ENCODE peak calls at places on chromosomes 13 and 19, in five cellular contexts. One of them, this sample, is unnamed.

GRCh38 chr19:34298891-34299510 is 44.6 kb downstream of the GARRE1 start:
- DNase-seq in endothelial cell of umbilical vein: no peak
- DNase-seq in esophagus squamous epithelium: no peak
- DNase-seq in naive thymus-derived CD4-positive, alpha-beta T cell: no peak
- DNase-seq in thyroid gland: peak; percentile 18
- DNase-seq in this sample: no peak

GRCh38 chr13:98838776-98839175 is 86.3 kb upstream of the SLC15A1 start:
- DNase-seq in naive thymus-derived CD4-positive, alpha-beta T cell: no peak
- DNase-seq in thyroid gland: no peak
- DNase-seq in endothelial cell of umbilical vein: no peak
- DNase-seq in esophagus squamous epithelium: no peak
- DNase-seq in this sample: no peak

GRCh38 chr13:102131246-102131645 is 270.6 kb downstream of the FGF14 start:
- DNase-seq in endothelial cell of umbilical vein: no peak
- DNase-seq in thyroid gland: no peak
- DNase-seq in naive thymus-derived CD4-positive, alpha-beta T cell: no peak
- DNase-seq in esophagus squamous epithelium: no peak
- DNase-seq in this sample: no peak

GRCh38 chr13:19596960-19597361 is 35.6 kb upstream of the TPTE2 start:
- DNase-seq in endothelial cell of umbilical vein: no peak
- DNase-seq in thyroid gland: no peak
- DNase-seq in naive thymus-derived CD4-positive, alpha-beta T cell: no peak
- DNase-seq in esophagus squamous epithelium: no peak
- DNase-seq in this sample: no peak

GRCh38 chr19:45767410-45767880 is 1.6 kb downstream of the SIX5 start:
- DNase-seq in endothelial cell of umbilical vein: peak; percentile 70
- DNase-seq in naive thymus-derived CD4-positive, alpha-beta T cell: no peak
- DNase-seq in thyroid gland: peak; percentile 78
- DNase-seq in esophagus squamous epithelium: no peak
- DNase-seq in this sample: no peak

GRCh38 chr19:13262450-13262849 is 112.2 kb downstream of the IER2 start:
- DNase-seq in thyroid gland: no peak
- DNase-seq in endothelial cell of umbilical vein: peak; percentile 70
- DNase-seq in esophagus squamous epithelium: no peak
- DNase-seq in naive thymus-derived CD4-positive, alpha-beta T cell: peak; percentile 59
- DNase-seq in this sample: no peak

GRCh38 chr19:45569619-45570421 is 14.8 kb downstream of the OPA3 start:
- DNase-seq in endothelial cell of umbilical vein: peak; percentile 41
- DNase-seq in naive thymus-derived CD4-positive, alpha-beta T cell: peak; percentile 33
- DNase-seq in esophagus squamous epithelium: no peak
- DNase-seq in thyroid gland: peak; percentile 31
- DNase-seq in this sample: peak; percentile 59

GRCh38 chr19:14149509-14149994 is 13.2 kb upstream of the ASF1B start:
- DNase-seq in esophagus squamous epithelium: no peak
- DNase-seq in endothelial cell of umbilical vein: peak; percentile 84
- DNase-seq in naive thymus-derived CD4-positive, alpha-beta T cell: peak; percentile 73
- DNase-seq in thyroid gland: peak; percentile 41
- DNase-seq in this sample: peak; percentile 61

GRCh38 chr19:5719274-5719960 is 529 bp downstream of the LONP1 start:
- DNase-seq in thyroid gland: peak; percentile 28
- DNase-seq in endothelial cell of umbilical vein: peak; percentile 40
- DNase-seq in esophagus squamous epithelium: no peak
- DNase-seq in naive thymus-derived CD4-positive, alpha-beta T cell: no peak
- DNase-seq in this sample: no peak

GRCh38 chr19:46753420-46754155 is 7.3 kb upstream of the STRN4 start:
- DNase-seq in naive thymus-derived CD4-positive, alpha-beta T cell: peak; percentile 64
- DNase-seq in endothelial cell of umbilical vein: peak; percentile 41
- DNase-seq in thyroid gland: peak; percentile 74
- DNase-seq in esophagus squamous epithelium: no peak
- DNase-seq in this sample: peak; percentile 76

GRCh38 chr13:114124921-114125320 is 7.5 kb downstream of the RASA3 start:
- DNase-seq in esophagus squamous epithelium: no peak
- DNase-seq in naive thymus-derived CD4-positive, alpha-beta T cell: peak; percentile 79
- DNase-seq in endothelial cell of umbilical vein: no peak
- DNase-seq in thyroid gland: no peak
- DNase-seq in this sample: peak; percentile 41

GRCh38 chr19:45156751-45157150 is 4.0 kb downstream of the NKPD1 start:
- DNase-seq in naive thymus-derived CD4-positive, alpha-beta T cell: no peak
- DNase-seq in thyroid gland: no peak
- DNase-seq in esophagus squamous epithelium: no peak
- DNase-seq in endothelial cell of umbilical vein: no peak
- DNase-seq in this sample: no peak

GRCh38 chr19:3837332-3837731 is 31.5 kb downstream of the ZFR2 start:
- DNase-seq in naive thymus-derived CD4-positive, alpha-beta T cell: no peak
- DNase-seq in esophagus squamous epithelium: no peak
- DNase-seq in thyroid gland: no peak
- DNase-seq in endothelial cell of umbilical vein: no peak
- DNase-seq in this sample: no peak

GRCh38 chr13:44575741-44576395 is at the start of gene TSC22D1:
- DNase-seq in esophagus squamous epithelium: no peak
- DNase-seq in thyroid gland: peak; percentile 40
- DNase-seq in naive thymus-derived CD4-positive, alpha-beta T cell: peak; percentile 67
- DNase-seq in endothelial cell of umbilical vein: peak; percentile 62
- DNase-seq in this sample: peak; percentile 68

GRCh38 chr13:106916329-106916728 is 348.4 kb upstream of the ARGLU1 start:
- DNase-seq in naive thymus-derived CD4-positive, alpha-beta T cell: no peak
- DNase-seq in esophagus squamous epithelium: no peak
- DNase-seq in endothelial cell of umbilical vein: no peak
- DNase-seq in thyroid gland: no peak
- DNase-seq in this sample: no peak

GRCh38 chr19:33405491-33406461 is 32.3 kb downstream of the CEBPG start:
- DNase-seq in naive thymus-derived CD4-positive, alpha-beta T cell: no peak
- DNase-seq in thyroid gland: peak; percentile 1
- DNase-seq in esophagus squamous epithelium: no peak
- DNase-seq in endothelial cell of umbilical vein: no peak
- DNase-seq in this sample: no peak

GRCh38 chr19:15671237-15671636 is 1.6 kb upstream of the CYP4F12 start:
- DNase-seq in endothelial cell of umbilical vein: no peak
- DNase-seq in naive thymus-derived CD4-positive, alpha-beta T cell: no peak
- DNase-seq in thyroid gland: no peak
- DNase-seq in esophagus squamous epithelium: no peak
- DNase-seq in this sample: no peak

GRCh38 chr19:40717325-40717879 is 490 bp downstream of the ITPKC start:
- DNase-seq in endothelial cell of umbilical vein: no peak
- DNase-seq in esophagus squamous epithelium: no peak
- DNase-seq in thyroid gland: no peak
- DNase-seq in naive thymus-derived CD4-positive, alpha-beta T cell: peak; percentile 7
- DNase-seq in this sample: no peak

GRCh38 chr19:48108997-48109782 is 1.4 kb downstream of the PLA2G4C start:
- DNase-seq in endothelial cell of umbilical vein: no peak
- DNase-seq in naive thymus-derived CD4-positive, alpha-beta T cell: no peak
- DNase-seq in thyroid gland: no peak
- DNase-seq in esophagus squamous epithelium: no peak
- DNase-seq in this sample: no peak

GRCh38 chr13:40969169-40969901 is 49.8 kb downstream of the ELF1 start:
- DNase-seq in naive thymus-derived CD4-positive, alpha-beta T cell: no peak
- DNase-seq in endothelial cell of umbilical vein: no peak
- DNase-seq in thyroid gland: no peak
- DNase-seq in esophagus squamous epithelium: no peak
- DNase-seq in this sample: no peak

GRCh38 chr13:113771709-113772331 is 12.8 kb downstream of the TMEM255B start:
- DNase-seq in naive thymus-derived CD4-positive, alpha-beta T cell: no peak
- DNase-seq in endothelial cell of umbilical vein: peak; percentile 92
- DNase-seq in thyroid gland: no peak
- DNase-seq in esophagus squamous epithelium: no peak
- DNase-seq in this sample: no peak

GRCh38 chr13:101941095-101941777 is 460.6 kb downstream of the FGF14 start:
- DNase-seq in thyroid gland: no peak
- DNase-seq in esophagus squamous epithelium: no peak
- DNase-seq in naive thymus-derived CD4-positive, alpha-beta T cell: no peak
- DNase-seq in endothelial cell of umbilical vein: no peak
- DNase-seq in this sample: no peak

GRCh38 chr13:49958321-49958720 is 22.2 kb upstream of the SPRYD7 start:
- DNase-seq in endothelial cell of umbilical vein: no peak
- DNase-seq in naive thymus-derived CD4-positive, alpha-beta T cell: no peak
- DNase-seq in thyroid gland: no peak
- DNase-seq in esophagus squamous epithelium: no peak
- DNase-seq in this sample: no peak

GRCh38 chr13:59266478-59267063 is 897.2 kb downstream of the DIAPH3 start:
- DNase-seq in endothelial cell of umbilical vein: peak; percentile 84
- DNase-seq in thyroid gland: no peak
- DNase-seq in esophagus squamous epithelium: no peak
- DNase-seq in naive thymus-derived CD4-positive, alpha-beta T cell: no peak
- DNase-seq in this sample: no peak

GRCh38 chr19:10402441-10403038 is 802 bp downstream of the CDC37 start:
- DNase-seq in esophagus squamous epithelium: no peak
- DNase-seq in thyroid gland: peak; percentile 23
- DNase-seq in endothelial cell of umbilical vein: peak; percentile 65
- DNase-seq in naive thymus-derived CD4-positive, alpha-beta T cell: no peak
- DNase-seq in this sample: no peak
- H3K4me1 ChIP-seq in esophagus squamous epithelium: peaks cover 27% of the 10 kb centered on the region
- H3K4me1 ChIP-seq in thyroid gland: peaks cover 25% of the 10 kb centered on the region
- H3K4me1 ChIP-seq in endothelial cell of umbilical vein: peaks cover 15% of the 10 kb centered on the region
- H3K4me1 ChIP-seq in naive thymus-derived CD4-positive, alpha-beta T cell: peaks cover 47% of the 10 kb centered on the region
- H3K4me1 ChIP-seq in this sample: peaks cover 60% of the 10 kb centered on the region

GRCh38 chr19:6744381-6745288 is 5.2 kb downstream of the TRIP10 start:
- DNase-seq in thyroid gland: peak; percentile 96
- DNase-seq in esophagus squamous epithelium: no peak
- DNase-seq in endothelial cell of umbilical vein: peak; percentile 78
- DNase-seq in naive thymus-derived CD4-positive, alpha-beta T cell: no peak
- DNase-seq in this sample: no peak
- H3K4me1 ChIP-seq in thyroid gland: peaks cover 34% of the 10 kb centered on the region
- H3K4me1 ChIP-seq in esophagus squamous epithelium: peaks cover 26% of the 10 kb centered on the region
- H3K4me1 ChIP-seq in endothelial cell of umbilical vein: peaks cover 26% of the 10 kb centered on the region
- H3K4me1 ChIP-seq in naive thymus-derived CD4-positive, alpha-beta T cell: peaks cover 9% of the 10 kb centered on the region
- H3K4me1 ChIP-seq in this sample: peaks cover 19% of the 10 kb centered on the region

GRCh38 chr19:1018932-1019615 is 1.8 kb downstream of the TMEM259 start:
- DNase-seq in thyroid gland: no peak
- DNase-seq in endothelial cell of umbilical vein: no peak
- DNase-seq in esophagus squamous epithelium: no peak
- DNase-seq in naive thymus-derived CD4-positive, alpha-beta T cell: no peak
- DNase-seq in this sample: no peak
- H3K4me1 ChIP-seq in thyroid gland: peaks cover 43% of the 10 kb centered on the region
- H3K4me1 ChIP-seq in endothelial cell of umbilical vein: peaks cover 40% of the 10 kb centered on the region
- H3K4me1 ChIP-seq in esophagus squamous epithelium: peaks cover 56% of the 10 kb centered on the region
- H3K4me1 ChIP-seq in naive thymus-derived CD4-positive, alpha-beta T cell: peaks cover 46% of the 10 kb centered on the region
- H3K4me1 ChIP-seq in this sample: peaks cover 60% of the 10 kb centered on the region

DNA sequence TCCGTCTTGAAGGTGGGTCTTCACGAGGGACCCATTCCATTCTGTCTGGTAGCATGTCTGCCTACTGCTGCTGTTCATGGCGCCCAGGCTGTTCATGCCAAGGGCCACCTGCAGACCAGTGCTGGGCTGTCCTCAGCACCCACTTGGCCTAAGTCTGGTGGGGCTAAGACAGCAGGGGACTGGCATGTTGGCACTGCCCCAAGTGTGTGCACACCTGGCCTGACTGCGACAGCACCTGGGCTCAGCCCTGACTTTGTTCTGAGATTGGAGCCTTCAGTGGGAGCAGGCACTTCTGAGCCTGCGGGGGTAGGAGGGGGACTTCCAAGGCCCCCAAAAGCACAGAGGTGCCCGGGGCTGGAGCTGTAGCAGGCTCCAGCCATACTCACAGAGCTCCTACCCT is 250.8 kb upstream of the EDNRB start:
- DNase-seq in esophagus squamous epithelium: no peak
- DNase-seq in thyroid gland: no peak
- DNase-seq in naive thymus-derived CD4-positive, alpha-beta T cell: no peak
- DNase-seq in endothelial cell of umbilical vein: no peak
- DNase-seq in this sample: no peak
- H3K4me1 ChIP-seq in esophagus squamous epithelium: no peaks in the 10 kb centered on the region
- H3K4me1 ChIP-seq in thyroid gland: no peaks in the 10 kb centered on the region
- H3K4me1 ChIP-seq in naive thymus-derived CD4-positive, alpha-beta T cell: no peaks in the 10 kb centered on the region
- H3K4me1 ChIP-seq in endothelial cell of umbilical vein: no peaks in the 10 kb centered on the region
- H3K4me1 ChIP-seq in this sample: no peaks in the 10 kb centered on the region

This sample was measured in CD8-positive, alpha-beta memory T cell.